ENCODE peak calls at places on chromosomes 1 and 21, in seven cellular contexts. One of them, this sample, is unnamed.

GRCh38 chr1:95118019-95118499 is 904 bp downstream of the TLCD4 start:
- DNase-seq in activated T-helper 1 cell treated with anti-CD3 and anti-CD28 coated beads, Interleukin-2, amount 50 U/mL, for 16 hours: no peak
- DNase-seq in K562: peak; percentile 50
- DNase-seq in fibroblast of lung: peak; percentile 7
- DNase-seq in lung: peak; percentile 53
- DNase-seq in NCI-H2029 treated with DMSO at 0.1 percent for 48 hours: peak; percentile 11
- DNase-seq in activated T-cell treated with anti-CD3 and anti-CD28 coated beads for 24 hours: no peak
- DNase-seq in this sample: no peak

GRCh38 chr1:175188936-175189335 is 3.6 kb downstream of the KIAA0040 start:
- DNase-seq in activated T-helper 1 cell treated with anti-CD3 and anti-CD28 coated beads, Interleukin-2, amount 50 U/mL, for 16 hours: no peak
- DNase-seq in K562: peak; percentile 84
- DNase-seq in fibroblast of lung: no peak
- DNase-seq in lung: peak; percentile 46
- DNase-seq in NCI-H2029 treated with DMSO at 0.1 percent for 48 hours: no peak
- DNase-seq in activated T-cell treated with anti-CD3 and anti-CD28 coated beads for 24 hours: peak; percentile 47
- DNase-seq in this sample: no peak

GRCh38 chr1:111990878-111991760 is 1.7 kb upstream of the KCND3 start:
- DNase-seq in activated T-helper 1 cell treated with anti-CD3 and anti-CD28 coated beads, Interleukin-2, amount 50 U/mL, for 16 hours: no peak
- DNase-seq in K562: peak; percentile 30
- DNase-seq in fibroblast of lung: peak; percentile 36
- DNase-seq in lung: peak; percentile 85
- DNase-seq in NCI-H2029 treated with DMSO at 0.1 percent for 48 hours: peak; percentile 87
- DNase-seq in activated T-cell treated with anti-CD3 and anti-CD28 coated beads for 24 hours: no peak
- DNase-seq in this sample: peak; percentile 12

GRCh38 chr1:85575363-85575995 is 5.1 kb upstream of the CCN1 start:
- DNase-seq in activated T-helper 1 cell treated with anti-CD3 and anti-CD28 coated beads, Interleukin-2, amount 50 U/mL, for 16 hours: no peak
- DNase-seq in K562: no peak
- DNase-seq in fibroblast of lung: no peak
- DNase-seq in lung: no peak
- DNase-seq in NCI-H2029 treated with DMSO at 0.1 percent for 48 hours: no peak
- DNase-seq in activated T-cell treated with anti-CD3 and anti-CD28 coated beads for 24 hours: no peak
- DNase-seq in this sample: no peak

GRCh38 chr21:26846036-26846931 is 1.1 kb upstream of the ADAMTS1 start:
- DNase-seq in activated T-helper 1 cell treated with anti-CD3 and anti-CD28 coated beads, Interleukin-2, amount 50 U/mL, for 16 hours: no peak
- DNase-seq in K562: no peak
- DNase-seq in fibroblast of lung: peak; percentile 65
- DNase-seq in lung: peak; percentile 71
- DNase-seq in NCI-H2029 treated with DMSO at 0.1 percent for 48 hours: no peak
- DNase-seq in activated T-cell treated with anti-CD3 and anti-CD28 coated beads for 24 hours: no peak
- DNase-seq in this sample: no peak

GRCh38 chr1:166980818-166981217 is 5.5 kb upstream of the ILDR2 start:
- DNase-seq in activated T-helper 1 cell treated with anti-CD3 and anti-CD28 coated beads, Interleukin-2, amount 50 U/mL, for 16 hours: no peak
- DNase-seq in K562: no peak
- DNase-seq in fibroblast of lung: no peak
- DNase-seq in lung: no peak
- DNase-seq in NCI-H2029 treated with DMSO at 0.1 percent for 48 hours: peak; percentile 13
- DNase-seq in activated T-cell treated with anti-CD3 and anti-CD28 coated beads for 24 hours: no peak
- DNase-seq in this sample: no peak

GRCh38 chr1:95941121-95941798 is 707.2 kb downstream of the RWDD3 start:
- DNase-seq in activated T-helper 1 cell treated with anti-CD3 and anti-CD28 coated beads, Interleukin-2, amount 50 U/mL, for 16 hours: no peak
- DNase-seq in K562: no peak
- DNase-seq in fibroblast of lung: no peak
- DNase-seq in lung: no peak
- DNase-seq in NCI-H2029 treated with DMSO at 0.1 percent for 48 hours: no peak
- DNase-seq in activated T-cell treated with anti-CD3 and anti-CD28 coated beads for 24 hours: no peak
- DNase-seq in this sample: no peak

GRCh38 chr1:245566952-245567351 is 412.2 kb downstream of the KIF26B start:
- DNase-seq in activated T-helper 1 cell treated with anti-CD3 and anti-CD28 coated beads, Interleukin-2, amount 50 U/mL, for 16 hours: no peak
- DNase-seq in K562: no peak
- DNase-seq in fibroblast of lung: peak; percentile 56
- DNase-seq in lung: no peak
- DNase-seq in NCI-H2029 treated with DMSO at 0.1 percent for 48 hours: no peak
- DNase-seq in activated T-cell treated with anti-CD3 and anti-CD28 coated beads for 24 hours: no peak
- DNase-seq in this sample: no peak